ENCODE peak calls at places on chromosome 20, in eight cellular contexts. U is activated effector memory CD4-positive, alpha-beta T cell treated with Interleukin-2 at 50 U/mL for 16 hours; F is type B pancreatic cell; W is activated CD8-positive, alpha-beta memory T cell treated with anti-CD3 and anti-CD28 coated beads for 48 hours; T is occipital lobe; B is lower leg skin; X is SW 1271; M is nephron progenitor cell. A is an unnamed sample.

GRCh38 chr20:38001981-38002380 is 31.3 kb downstream of the TTI1 start:
- DNase-seq in X (no peak), M (no peak), F (no peak), T (no peak), W (no peak), U (no peak), B (no peak), A (peak; percentile 54)

GRCh38 chr20:11195899-11196558 is 522.2 kb upstream of the JAG1 start:
- DNase-seq in T (no peak), M (no peak), F (no peak), W (no peak), B (no peak), X (no peak), U (no peak), A (peak; percentile 67)

GRCh38 chr20:51661609-51662178 is 106.5 kb downstream of the ATP9A start:
- DNase-seq in F (no peak), M (no peak), B (no peak), U (peak; percentile 8), W (peak; percentile 6), T (no peak), X (peak; percentile 16), A (peak; percentile 51)

GRCh38 chr20:50560867-50561266 is 50.7 kb downstream of the PTPN1 start:
- DNase-seq in W (no peak), B (no peak), F (no peak), M (no peak), T (peak; percentile 52), X (peak; percentile 55), U (no peak), A (no peak)

GRCh38 chr20:63698739-63699465 is 2.5 kb downstream of the TNFRSF6B start:
- DNase-seq in B (no peak), M (no peak), U (no peak), W (no peak), T (no peak), F (no peak), X (peak; percentile 85), A (peak; percentile 92)

GRCh38 chr20:45138451-45139300 is 14.4 kb upstream of the WFDC12 start:
- DNase-seq in W (peak; percentile 89), U (peak; percentile 12), B (no peak), X (no peak), F (no peak), T (no peak), M (peak; percentile 74), A (peak; percentile 14)

GRCh38 chr20:33909331-33909921 is 84.3 kb upstream of the RALY start:
- DNase-seq in B (no peak), M (no peak), F (no peak), W (no peak), U (no peak), X (peak; percentile 94), T (no peak), A (peak; percentile 98)

GRCh38 chr20:52747736-52748135 is 224.4 kb upstream of the TSHZ2 start:
- DNase-seq in M (peak; percentile 13), X (no peak), W (no peak), T (no peak), F (no peak), B (no peak), U (no peak), A (no peak)

GRCh38 chr20:24694727-24695528 is 225.5 kb downstream of the SYNDIG1 start:
- DNase-seq in W (no peak), M (no peak), X (no peak), U (no peak), F (no peak), B (no peak), T (no peak), A (peak; percentile 23)

GRCh38 chr20:46852313-46852712 is 42.3 kb upstream of the EYA2 start:
- DNase-seq in U (no peak), X (no peak), F (no peak), M (no peak), B (no peak), T (no peak), W (no peak), A (no peak)

GRCh38 chr20:53578492-53579222 is 15.0 kb downstream of the ZNF217 start:
- DNase-seq in U (no peak), B (peak; percentile 85), T (peak; percentile 9), X (peak; percentile 93), F (no peak), M (peak; percentile 48), W (no peak), A (peak; percentile 86)

GRCh38 chr20:38961530-38962043 is 557 bp upstream of the DHX35 start:
- DNase-seq in X (peak; percentile 57), M (no peak), W (peak; percentile 15), F (no peak), U (no peak), T (no peak), B (no peak), A (no peak)

GRCh38 chr20:37237656-37238055 is 24.0 kb downstream of the GHRH start:
- DNase-seq in M (no peak), T (no peak), B (no peak), W (no peak), U (no peak), X (no peak), F (no peak), A (no peak)

GRCh38 chr20:25484224-25484846 is 76.9 kb downstream of the GINS1 start:
- DNase-seq in U (no peak), B (no peak), M (no peak), X (no peak), T (no peak), W (no peak), F (no peak), A (no peak)

GRCh38 chr20:43284481-43284880 is 94.8 kb upstream of the PTPRT start:
- DNase-seq in X (no peak), W (no peak), M (no peak), U (no peak), T (no peak), F (no peak), B (no peak), A (no peak)

GRCh38 chr20:62413896-62414481 is 6.9 kb upstream of the CABLES2 start:
- DNase-seq in U (no peak), F (no peak), B (no peak), M (no peak), X (peak; percentile 12), W (no peak), T (no peak), A (no peak)

GRCh38 chr20:846894-847278 is 13.4 kb downstream of the FAM110A start:
- DNase-seq in W (no peak), F (no peak), M (no peak), U (peak; percentile 49), X (no peak), T (no peak), B (no peak), A (no peak)

GRCh38 chr20:50053790-50054547 is 59.0 kb downstream of the UBE2V1 start:
- DNase-seq in B (no peak), M (no peak), W (no peak), U (no peak), T (no peak), F (no peak), X (no peak), A (no peak)

GRCh38 chr20:50015993-50016770 is 33.4 kb downstream of the SNAI1 start:
- DNase-seq in M (peak; percentile 61), U (no peak), X (no peak), T (no peak), W (no peak), F (no peak), B (no peak), A (no peak)

GRCh38 chr20:46232575-46232974 is 75.7 kb downstream of the CDH22 start:
- DNase-seq in U (no peak), M (no peak), X (no peak), F (no peak), T (no peak), W (no peak), B (no peak), A (no peak)

GRCh38 chr20:7627734-7628663 is 312.3 kb downstream of the HAO1 start:
- DNase-seq in W (no peak), M (no peak), U (no peak), F (no peak), B (no peak), T (no peak), X (no peak), A (peak; percentile 7)

A was measured in EH.